ENCODE peak calls at places on chromosomes 16 and 17, in four cellular contexts. I is endothelial cell, O is cardiac fibroblast, J is breast epithelium. V is an unnamed sample.
A peak's percentile ranks its signal among the peaks of the same experiment; 100 is the strongest.

GRCh38 chr17:45792995-45793755 is 9.1 kb downstream of the CRHR1 start:
- DNase-seq in I (no peak), O (peak; percentile 29), J (no peak), V (no peak)

GRCh38 chr16:88338896-88339295 is 43.9 kb upstream of the ZNF469 start:
- DNase-seq in O (no peak), I (no peak), J (no peak), V (no peak)

GRCh38 chr16:84973226-84973625 is 38.1 kb downstream of the ZDHHC7 start:
- DNase-seq in I (no peak), J (no peak), O (no peak), V (no peak)

GRCh38 chr17:76523084-76524037 is 14.1 kb downstream of the CYGB start:
- DNase-seq in J (peak; percentile 60), O (peak; percentile 59), I (peak; percentile 87), V (peak; percentile 69)

GRCh38 chr17:17667231-17667630 is 14.0 kb upstream of the RAI1 start:
- DNase-seq in I (no peak), J (no peak), O (no peak), V (no peak)

GRCh38 chr16:87064731-87065720 is 252.2 kb downstream of the C16orf95 start:
- DNase-seq in O (no peak), I (no peak), J (no peak), V (no peak)

GRCh38 chr16:87541004-87541881 is 48.4 kb upstream of the ZCCHC14 start:
- DNase-seq in O (peak; percentile 73), J (no peak), I (no peak), V (no peak)

GRCh38 chr17:39618252-39618913 is 8.4 kb upstream of the PPP1R1B start:
- DNase-seq in O (no peak), I (no peak), J (no peak), V (no peak)

GRCh38 chr17:7929158-7930029 is at the start of gene KCNAB3:
- DNase-seq in J (peak; percentile 64), I (peak; percentile 74), O (peak; percentile 80), V (peak; percentile 46)

GRCh38 chr17:34584805-34585416 is 5.5 kb downstream of the TMEM132E start:
- DNase-seq in O (peak; percentile 30), J (no peak), I (no peak), V (no peak)

GRCh38 chr17:43952724-43953666 is 745 bp downstream of the PYY start:
- DNase-seq in J (no peak), O (no peak), I (peak; percentile 30), V (no peak)

GRCh38 chr16:4323845-4324478 is 8.1 kb downstream of the GLIS2 start:
- DNase-seq in I (peak; percentile 36), O (peak; percentile 78), J (no peak), V (no peak)

GRCh38 chr17:39943702-39944392 is 16.3 kb downstream of the LRRC3C start:
- DNase-seq in O (no peak), I (no peak), J (peak; percentile 58), V (no peak)

GRCh38 chr16:85453701-85454100 is 159.4 kb upstream of the GSE1 start:
- DNase-seq in J (no peak), I (no peak), O (no peak), V (no peak)

GRCh38 chr17:18964550-18964949 is 12.6 kb downstream of the SLC5A10 start:
- DNase-seq in I (no peak), J (no peak), O (no peak), V (no peak)

GRCh38 chr17:37465058-37465616 is 24.6 kb upstream of the DUSP14 start:
- DNase-seq in I (no peak), O (peak; percentile 79), J (no peak), V (no peak)

GRCh38 chr16:72952404-72953301 is 95.3 kb downstream of the ZFHX3 start:
- DNase-seq in O (peak; percentile 51), I (no peak), J (no peak), V (no peak)

GRCh38 chr17:7740481-7741001 is 23.0 kb downstream of the DNAH2 start:
- DNase-seq in O (no peak), I (no peak), J (no peak), V (no peak)

GRCh38 chr17:62688398-62689140 is 61.1 kb downstream of the MRC2 start:
- DNase-seq in O (no peak), J (no peak), I (no peak), V (no peak)

GRCh38 chr16:76705883-76706282 is 428.7 kb downstream of the CNTNAP4 start:
- DNase-seq in O (no peak), I (no peak), J (no peak), V (no peak)

DNA sequence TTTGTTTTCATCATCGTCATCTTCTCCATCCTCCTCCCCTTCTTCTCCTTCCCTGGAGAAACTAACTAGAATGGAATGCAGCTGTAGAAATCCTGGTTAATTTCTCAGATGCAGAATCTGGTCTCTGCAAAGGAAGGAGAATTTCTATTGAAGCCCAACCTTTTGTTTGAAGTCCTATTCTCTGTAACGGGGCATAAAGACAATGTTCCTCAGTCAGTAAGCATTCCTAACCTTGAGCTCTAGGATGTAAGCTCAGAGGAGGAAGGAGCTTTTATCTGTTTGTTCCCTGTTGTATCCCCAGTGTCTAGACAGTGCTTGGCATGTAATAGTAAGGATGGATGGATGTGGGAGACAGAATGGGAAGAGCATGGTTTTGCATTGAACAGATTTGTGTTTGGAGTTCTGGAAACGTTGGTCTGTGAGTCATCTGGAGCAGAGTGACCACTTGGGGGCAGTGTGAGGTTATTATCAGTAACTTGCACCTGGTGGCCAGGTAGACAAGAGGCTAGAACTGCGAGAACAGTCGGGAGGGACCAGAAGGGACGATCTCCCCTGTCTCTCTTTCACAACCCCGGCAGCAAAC is 363.7 kb downstream of the SNX29 start:
- DNase-seq in I (peak; percentile 40), O (peak; percentile 8), J (no peak), V (no peak)
- TF ChIP-seq CTCF in I (peak; percentile 58), O (peak; percentile 37), J (no peak), V (peak; percentile 8)

GRCh38 chr16:23296994-23297393 is 5.1 kb upstream of the SCNN1B start:
- DNase-seq in J (no peak), I (no peak), O (no peak), V (no peak)
- TF ChIP-seq CTCF in J (no peak), I (no peak), O (no peak), V (no peak)

GRCh38 chr16:35574454-35575431 is 2115.3 kb downstream of the TP53TG3F start:
- DNase-seq in J (no peak), I (no peak), O (no peak), V (no peak)
- TF ChIP-seq CTCF in J (no peak), I (no peak), O (no peak), V (no peak)

DNA sequence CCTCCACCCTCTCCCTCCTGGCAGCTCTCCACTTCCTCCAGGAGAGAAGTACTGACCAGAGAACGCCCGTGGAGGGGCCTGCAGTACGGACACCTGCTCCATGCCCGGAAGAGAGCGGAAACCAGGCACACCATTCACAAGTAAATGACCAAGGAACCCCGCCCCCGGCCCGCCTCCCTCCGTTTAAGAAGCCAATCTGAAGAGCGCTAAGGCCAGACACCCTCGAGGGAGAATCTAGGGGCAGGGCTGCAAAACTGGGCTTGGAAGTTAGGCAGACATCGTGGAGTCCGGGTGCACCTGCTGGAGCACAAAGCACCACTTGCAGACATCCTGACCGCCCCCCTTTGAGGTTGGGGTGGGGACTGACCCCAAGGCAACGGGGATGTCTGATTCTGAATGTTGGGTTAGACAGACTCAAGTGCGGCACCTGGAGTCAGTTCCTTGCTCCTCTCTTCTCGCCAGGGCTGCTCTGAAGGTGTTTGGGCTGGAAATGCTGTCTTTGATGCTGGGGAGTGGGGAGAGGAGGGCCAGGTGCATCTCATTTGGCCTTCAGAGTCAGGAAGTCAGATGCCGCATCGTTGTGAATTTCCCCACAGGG is 964 bp upstream of the FAAP100 start:
- DNase-seq in I (peak; percentile 59), O (peak; percentile 84), J (peak; percentile 67), V (peak; percentile 67)
- TF ChIP-seq CTCF in I (no peak), O (no peak), J (no peak), V (no peak)

GRCh38 chr16:1564325-1564724 is 30.9 kb downstream of the TMEM204 start:
- DNase-seq in J (no peak), O (no peak), I (peak; percentile 54), V (no peak)
- TF ChIP-seq CTCF in J (no peak), O (peak; percentile 24), I (peak; percentile 34), V (peak; percentile 36)

GRCh38 chr17:20703781-20704180 is 124.3 kb downstream of the CDRT15L2 start:
- DNase-seq in O (no peak), J (no peak), I (no peak), V (no peak)

GRCh38 chr17:20706752-20707372 is 127.3 kb downstream of the CDRT15L2 start:
- DNase-seq in J (no peak), O (no peak), I (no peak), V (no peak)

GRCh38 chr17:20702692-20703091 is 123.2 kb downstream of the CDRT15L2 start:
- DNase-seq in O (no peak), J (no peak), I (no peak), V (no peak)
- TF ChIP-seq CTCF in O (no peak), J (no peak), I (no peak), V (no peak)

GRCh38 chr17:1413281-1413791 is 13.3 kb upstream of the YWHAE start:
- DNase-seq in J (no peak), O (peak; percentile 89), I (no peak), V (no peak)
- TF ChIP-seq CTCF in J (no peak), O (no peak), I (no peak), V (no peak)

GRCh38 chr16:66346221-66346620 is 20.3 kb upstream of the CDH5 start:
- DNase-seq in O (no peak), I (no peak), J (no peak), V (no peak)

GRCh38 chr16:66337434-66338188 is 28.9 kb upstream of the CDH5 start:
- DNase-seq in J (no peak), I (no peak), O (no peak), V (no peak)

GRCh38 chr16:66344533-66345145 is 21.9 kb upstream of the CDH5 start:
- DNase-seq in I (peak; percentile 53), O (peak; percentile 63), J (no peak), V (no peak)

GRCh38 chr16:66342294-66342900 is 24.1 kb upstream of the CDH5 start:
- DNase-seq in J (no peak), O (peak; percentile 36), I (peak; percentile 83), V (no peak)
- TF ChIP-seq CTCF in J (no peak), O (peak; percentile 81), I (peak; percentile 86), V (peak; percentile 74)

DNA sequence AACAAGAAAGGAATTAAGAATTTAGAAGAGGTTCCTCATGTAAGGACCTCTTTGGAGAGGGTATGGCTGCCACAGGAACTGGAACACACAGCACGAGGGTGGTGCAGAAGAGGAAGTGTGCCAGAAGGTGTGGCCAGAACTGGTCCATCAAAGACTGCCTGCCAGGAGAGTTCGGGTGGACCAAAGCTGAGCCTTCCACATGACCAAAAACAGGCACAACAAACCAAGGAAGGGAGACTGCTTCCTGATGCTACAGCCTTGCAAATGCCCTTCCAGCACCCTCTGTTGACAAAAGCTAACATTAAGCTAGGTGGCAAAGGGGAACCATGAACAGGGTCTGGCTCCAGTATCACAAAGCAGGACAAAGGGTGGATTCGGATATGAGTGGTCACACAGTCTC is 125.8 kb upstream of the TMEM97 start:
- DNase-seq in O (peak; percentile 10), J (peak; percentile 28), I (no peak), V (peak; percentile 54)
- TF ChIP-seq CTCF in O (no peak), J (no peak), I (no peak), V (no peak)